ENCODE peak calls at places on chromosomes 5 and 9, in four cellular contexts. One of them, this sample, is unnamed.

GRCh38 chr5:16742938-16743337 is 126.1 kb upstream of the RETREG1 start:
- DNase-seq in HepG2: peak
- DNase-seq in K562: no peak
- DNase-seq in H1: no peak
- DNase-seq in this sample: no peak

GRCh38 chr5:56733580-56733979 is 81.8 kb upstream of the MAP3K1 start:
- DNase-seq in K562: no peak
- DNase-seq in HepG2: no peak
- DNase-seq in H1: no peak
- DNase-seq in this sample: no peak

GRCh38 chr5:73812962-73813588 is 187.1 kb downstream of the ARHGEF28 start:
- DNase-seq in K562: no peak
- DNase-seq in HepG2: peak
- DNase-seq in H1: no peak
- DNase-seq in this sample: no peak

GRCh38 chr9:125700791-125701190 is 6.2 kb downstream of the MAPKAP1 start:
- DNase-seq in H1: no peak
- DNase-seq in HepG2: no peak
- DNase-seq in K562: no peak
- DNase-seq in this sample: peak

GRCh38 chr5:119795768-119796167 is 166.4 kb downstream of the FAM170A start:
- DNase-seq in K562: peak
- DNase-seq in H1: no peak
- DNase-seq in HepG2: no peak
- DNase-seq in this sample: no peak

GRCh38 chr9:110255064-110255416 is 1.3 kb downstream of the TXN start:
- DNase-seq in K562: no peak
- DNase-seq in H1: no peak
- DNase-seq in HepG2: no peak
- DNase-seq in this sample: peak

GRCh38 chr9:81650836-81651545 is 38.4 kb downstream of the TLE1 start:
- DNase-seq in K562: no peak
- DNase-seq in HepG2: no peak
- DNase-seq in H1: no peak
- DNase-seq in this sample: no peak

GRCh38 chr9:35904966-35905781 is 828 bp upstream of the HRCT1 start:
- DNase-seq in K562: no peak
- DNase-seq in HepG2: no peak
- DNase-seq in H1: no peak
- DNase-seq in this sample: no peak

GRCh38 chr5:179345429-179346321 is at the start of gene ADAMTS2:
- DNase-seq in K562: peak
- DNase-seq in H1: peak
- DNase-seq in HepG2: no peak
- DNase-seq in this sample: peak

GRCh38 chr9:137352511-137353222 is 50.6 kb upstream of the NRARP start:
- DNase-seq in K562: no peak
- DNase-seq in H1: no peak
- DNase-seq in HepG2: no peak
- DNase-seq in this sample: no peak

GRCh38 chr9:27880135-27880534 is 306.9 kb upstream of the C9orf72 start:
- DNase-seq in H1: no peak
- DNase-seq in K562: no peak
- DNase-seq in HepG2: no peak
- DNase-seq in this sample: no peak

GRCh38 chr9:130835441-130836298 is 616 bp downstream of the ABL1 start:
- DNase-seq in K562: peak
- DNase-seq in H1: peak
- DNase-seq in HepG2: no peak
- DNase-seq in this sample: peak

GRCh38 chr5:87243161-87243877 is 24.4 kb upstream of the RASA1 start:
- DNase-seq in HepG2: peak
- DNase-seq in H1: no peak
- DNase-seq in K562: no peak
- DNase-seq in this sample: no peak
- TF ChIP-seq ATF3 in HepG2: no peak
- TF ChIP-seq ATF3 in H1: no peak
- TF ChIP-seq ATF3 in K562: no peak
- TF ChIP-seq ATF3 in this sample: no peak

DNA sequence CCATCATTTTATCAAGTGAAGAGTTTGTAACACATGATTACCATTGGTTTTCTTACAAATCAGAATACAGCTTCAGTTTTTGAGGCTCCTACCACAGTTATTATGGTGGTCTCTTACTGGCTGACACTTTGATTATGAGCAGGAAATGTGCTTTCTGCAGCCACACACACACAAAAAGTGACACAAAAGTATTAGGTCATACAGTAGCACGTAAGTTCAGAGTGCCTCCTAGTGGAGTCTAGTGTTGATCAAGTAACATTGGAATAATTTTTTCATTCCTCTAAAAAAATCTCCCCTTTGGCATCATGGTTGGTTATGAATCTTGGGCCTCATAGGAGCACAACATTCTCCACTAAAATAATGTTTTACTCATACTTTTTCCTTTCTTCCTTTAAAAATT is 37.6 kb downstream of the PAM start:
- DNase-seq in HepG2: peak
- DNase-seq in K562: peak
- DNase-seq in H1: no peak
- DNase-seq in this sample: no peak
- TF ChIP-seq JUN in HepG2: no peak
- TF ChIP-seq JUN in K562: no peak
- TF ChIP-seq JUN in H1: no peak
- TF ChIP-seq JUN in this sample: no peak

GRCh38 chr5:118778951-118779350 is 209.4 kb downstream of the DTWD2 start:
- DNase-seq in K562: no peak
- DNase-seq in H1: no peak
- DNase-seq in HepG2: no peak
- DNase-seq in this sample: no peak
- TF ChIP-seq ATF3 in K562: no peak
- TF ChIP-seq ATF3 in H1: no peak
- TF ChIP-seq ATF3 in HepG2: no peak
- TF ChIP-seq ATF3 in this sample: no peak

GRCh38 chr9:117303643-117304230 is 111.1 kb downstream of the ASTN2 start:
- DNase-seq in K562: no peak
- DNase-seq in HepG2: no peak
- DNase-seq in H1: no peak
- DNase-seq in this sample: no peak
- TF ChIP-seq JUN in K562: no peak
- TF ChIP-seq JUN in HepG2: no peak
- TF ChIP-seq JUN in H1: no peak
- TF ChIP-seq JUN in this sample: no peak

DNA sequence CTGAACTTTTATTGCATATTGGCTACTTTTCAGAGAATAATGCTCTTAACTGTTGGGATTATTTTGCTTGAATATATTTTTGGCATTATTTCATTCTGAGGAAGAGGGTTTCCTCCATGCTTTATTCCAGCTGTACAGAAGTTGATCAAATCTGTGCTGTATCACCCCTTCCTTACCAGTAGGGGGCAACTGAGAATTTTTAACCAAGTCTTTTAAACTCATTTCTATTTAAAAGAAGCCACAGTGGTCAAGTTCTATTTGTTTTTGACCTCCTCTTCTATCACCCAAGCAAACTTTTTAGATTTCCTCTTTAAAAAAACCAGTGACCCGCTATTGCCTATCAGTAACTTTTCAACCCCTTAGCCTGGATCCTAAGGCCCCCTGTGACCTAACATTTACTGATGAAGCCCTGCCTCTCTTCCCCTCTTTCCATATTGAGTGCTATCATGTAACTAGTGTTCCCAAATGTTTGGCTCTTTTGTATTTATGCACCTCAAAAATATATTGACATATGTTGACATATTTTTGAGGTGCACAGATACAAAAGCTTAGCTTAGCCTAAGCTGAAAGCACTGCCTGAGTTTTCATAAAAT is 80.6 kb downstream of the FBXO4 start:
- DNase-seq in H1: no peak
- DNase-seq in HepG2: peak
- DNase-seq in K562: peak
- DNase-seq in this sample: no peak
- TF ChIP-seq ATF3 in H1: no peak
- TF ChIP-seq ATF3 in HepG2: no peak
- TF ChIP-seq ATF3 in K562: no peak
- TF ChIP-seq ATF3 in this sample: no peak

GRCh38 chr9:107020040-107020530 is 157.1 kb downstream of the ZNF462 start:
- DNase-seq in K562: no peak
- DNase-seq in HepG2: no peak
- DNase-seq in H1: no peak
- DNase-seq in this sample: no peak
- TF ChIP-seq JUN in K562: no peak
- TF ChIP-seq JUN in HepG2: no peak
- TF ChIP-seq JUN in H1: no peak
- TF ChIP-seq JUN in this sample: no peak

GRCh38 chr5:101866473-101866872 is 429.6 kb downstream of the SLCO4C1 start:
- DNase-seq in H1: no peak
- DNase-seq in HepG2: no peak
- DNase-seq in K562: no peak
- DNase-seq in this sample: no peak
- TF ChIP-seq ATF3 in H1: no peak
- TF ChIP-seq ATF3 in HepG2: no peak
- TF ChIP-seq ATF3 in K562: no peak
- TF ChIP-seq ATF3 in this sample: no peak

DNA sequence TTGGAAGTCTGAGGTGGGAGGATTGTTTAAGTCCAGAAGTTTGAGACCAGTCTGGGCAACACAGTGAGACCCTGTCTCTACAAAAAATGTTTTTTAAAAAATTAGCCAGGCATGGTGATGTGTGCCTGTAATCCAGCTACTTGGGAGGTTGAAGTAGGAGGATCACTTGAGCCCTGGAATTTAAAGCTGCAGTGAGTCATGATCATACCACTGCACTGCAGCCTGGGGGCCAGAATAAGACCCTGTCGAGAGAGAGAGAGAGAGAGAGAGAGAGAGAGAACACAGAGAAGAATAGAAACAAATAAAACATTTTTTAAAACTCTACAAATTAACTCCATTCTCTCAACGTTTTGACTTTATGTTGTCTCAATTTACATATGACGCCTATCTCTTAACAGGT is 111.8 kb downstream of the BARX1 start:
- DNase-seq in HepG2: no peak
- DNase-seq in H1: no peak
- DNase-seq in K562: no peak
- DNase-seq in this sample: no peak
- TF ChIP-seq JUN in HepG2: no peak
- TF ChIP-seq JUN in H1: no peak
- TF ChIP-seq JUN in K562: no peak
- TF ChIP-seq JUN in this sample: no peak

GRCh38 chr5:130280528-130281217 is 376.4 kb downstream of the CHSY3 start:
- DNase-seq in HepG2: no peak
- DNase-seq in H1: no peak
- DNase-seq in K562: no peak
- DNase-seq in this sample: no peak

GRCh38 chr5:130277002-130277401 is 372.7 kb downstream of the CHSY3 start:
- DNase-seq in K562: no peak
- DNase-seq in HepG2: no peak
- DNase-seq in H1: no peak
- DNase-seq in this sample: no peak

GRCh38 chr5:130279386-130279785 is 375.1 kb downstream of the CHSY3 start:
- DNase-seq in H1: no peak
- DNase-seq in HepG2: no peak
- DNase-seq in K562: no peak
- DNase-seq in this sample: no peak

GRCh38 chr5:130277522-130277921 is 373.3 kb downstream of the CHSY3 start:
- DNase-seq in K562: no peak
- DNase-seq in H1: no peak
- DNase-seq in HepG2: no peak
- DNase-seq in this sample: no peak

GRCh38 chr5:130278136-130278535 is 373.9 kb downstream of the CHSY3 start:
- DNase-seq in HepG2: no peak
- DNase-seq in K562: no peak
- DNase-seq in H1: no peak
- DNase-seq in this sample: peak
- TF ChIP-seq ATF3 in HepG2: no peak
- TF ChIP-seq ATF3 in K562: no peak
- TF ChIP-seq ATF3 in H1: no peak
- TF ChIP-seq ATF3 in this sample: no peak

This sample was measured in WTC11.